ENCODE peak calls at places on chromosome 1, in nine cellular contexts. One of them, this sample, is unnamed.

GRCh38 chr1:170407138-170407537 is 124.8 kb upstream of the GORAB start:
- DNase-seq in mucosa of gallbladder: no peak
- DNase-seq in AG09309: no peak
- DNase-seq in dorsolateral prefrontal cortex: no peak
- DNase-seq in NCI-H1105 treated with DMSO at 0.1 percent for 48 hours: no peak
- DNase-seq in smooth muscle cell of the brain vasculature: no peak
- DNase-seq in nephron progenitor cell: no peak
- DNase-seq in A172: no peak
- DNase-seq in NCI-H2171 treated with DMSO at 0.1 percent for 48 hours: no peak
- DNase-seq in this sample: peak; percentile 40

GRCh38 chr1:237655778-237656177 is 234.9 kb downstream of the ZP4 start:
- DNase-seq in mucosa of gallbladder: no peak
- DNase-seq in AG09309: no peak
- DNase-seq in dorsolateral prefrontal cortex: no peak
- DNase-seq in NCI-H1105 treated with DMSO at 0.1 percent for 48 hours: no peak
- DNase-seq in smooth muscle cell of the brain vasculature: no peak
- DNase-seq in nephron progenitor cell: no peak
- DNase-seq in A172: no peak
- DNase-seq in NCI-H2171 treated with DMSO at 0.1 percent for 48 hours: no peak
- DNase-seq in this sample: no peak

GRCh38 chr1:167627865-167628641 is 2.0 kb upstream of the RCSD1 start:
- DNase-seq in mucosa of gallbladder: no peak
- DNase-seq in AG09309: no peak
- DNase-seq in dorsolateral prefrontal cortex: no peak
- DNase-seq in NCI-H1105 treated with DMSO at 0.1 percent for 48 hours: no peak
- DNase-seq in smooth muscle cell of the brain vasculature: no peak
- DNase-seq in nephron progenitor cell: no peak
- DNase-seq in A172: peak; percentile 88
- DNase-seq in NCI-H2171 treated with DMSO at 0.1 percent for 48 hours: no peak
- DNase-seq in this sample: no peak

GRCh38 chr1:25562101-25562927 is 18.9 kb downstream of the LDLRAP1 start:
- DNase-seq in mucosa of gallbladder: peak; percentile 70
- DNase-seq in AG09309: no peak
- DNase-seq in dorsolateral prefrontal cortex: no peak
- DNase-seq in NCI-H1105 treated with DMSO at 0.1 percent for 48 hours: peak; percentile 12
- DNase-seq in smooth muscle cell of the brain vasculature: no peak
- DNase-seq in nephron progenitor cell: no peak
- DNase-seq in A172: no peak
- DNase-seq in NCI-H2171 treated with DMSO at 0.1 percent for 48 hours: no peak
- DNase-seq in this sample: no peak

GRCh38 chr1:229381234-229381633 is 38.4 kb upstream of the CCSAP start:
- DNase-seq in mucosa of gallbladder: no peak
- DNase-seq in AG09309: no peak
- DNase-seq in dorsolateral prefrontal cortex: no peak
- DNase-seq in NCI-H1105 treated with DMSO at 0.1 percent for 48 hours: no peak
- DNase-seq in smooth muscle cell of the brain vasculature: no peak
- DNase-seq in nephron progenitor cell: no peak
- DNase-seq in A172: no peak
- DNase-seq in NCI-H2171 treated with DMSO at 0.1 percent for 48 hours: peak; percentile 49
- DNase-seq in this sample: no peak

GRCh38 chr1:86650065-86650464 is 54.3 kb upstream of the SH3GLB1 start:
- DNase-seq in mucosa of gallbladder: no peak
- DNase-seq in AG09309: no peak
- DNase-seq in dorsolateral prefrontal cortex: no peak
- DNase-seq in NCI-H1105 treated with DMSO at 0.1 percent for 48 hours: no peak
- DNase-seq in smooth muscle cell of the brain vasculature: no peak
- DNase-seq in nephron progenitor cell: no peak
- DNase-seq in A172: no peak
- DNase-seq in NCI-H2171 treated with DMSO at 0.1 percent for 48 hours: no peak
- DNase-seq in this sample: no peak

GRCh38 chr1:93955765-93956164 is 46.5 kb upstream of the GCLM start:
- DNase-seq in mucosa of gallbladder: no peak
- DNase-seq in AG09309: no peak
- DNase-seq in dorsolateral prefrontal cortex: no peak
- DNase-seq in NCI-H1105 treated with DMSO at 0.1 percent for 48 hours: no peak
- DNase-seq in smooth muscle cell of the brain vasculature: no peak
- DNase-seq in nephron progenitor cell: no peak
- DNase-seq in A172: no peak
- DNase-seq in NCI-H2171 treated with DMSO at 0.1 percent for 48 hours: no peak
- DNase-seq in this sample: no peak

GRCh38 chr1:86089765-86090164 is 66.8 kb downstream of the COL24A1 start:
- DNase-seq in mucosa of gallbladder: no peak
- DNase-seq in AG09309: no peak
- DNase-seq in dorsolateral prefrontal cortex: no peak
- DNase-seq in NCI-H1105 treated with DMSO at 0.1 percent for 48 hours: no peak
- DNase-seq in smooth muscle cell of the brain vasculature: no peak
- DNase-seq in nephron progenitor cell: no peak
- DNase-seq in A172: no peak
- DNase-seq in NCI-H2171 treated with DMSO at 0.1 percent for 48 hours: no peak
- DNase-seq in this sample: no peak

GRCh38 chr1:210294991-210295773 is 33.5 kb upstream of the HHAT start:
- DNase-seq in mucosa of gallbladder: peak; percentile 14
- DNase-seq in AG09309: no peak
- DNase-seq in dorsolateral prefrontal cortex: no peak
- DNase-seq in NCI-H1105 treated with DMSO at 0.1 percent for 48 hours: no peak
- DNase-seq in smooth muscle cell of the brain vasculature: no peak
- DNase-seq in nephron progenitor cell: peak; percentile 68
- DNase-seq in A172: peak; percentile 52
- DNase-seq in NCI-H2171 treated with DMSO at 0.1 percent for 48 hours: peak; percentile 71
- DNase-seq in this sample: peak; percentile 20

GRCh38 chr1:35557118-35557610 is at the start of gene KIAA0319L:
- DNase-seq in mucosa of gallbladder: peak; percentile 86
- DNase-seq in AG09309: no peak
- DNase-seq in dorsolateral prefrontal cortex: peak; percentile 93
- DNase-seq in NCI-H1105 treated with DMSO at 0.1 percent for 48 hours: peak; percentile 83
- DNase-seq in smooth muscle cell of the brain vasculature: no peak
- DNase-seq in nephron progenitor cell: peak; percentile 84
- DNase-seq in A172: peak; percentile 71
- DNase-seq in NCI-H2171 treated with DMSO at 0.1 percent for 48 hours: no peak
- DNase-seq in this sample: peak; percentile 86

GRCh38 chr1:181104042-181104789 is 15.7 kb downstream of the IER5 start:
- DNase-seq in mucosa of gallbladder: no peak
- DNase-seq in AG09309: no peak
- DNase-seq in dorsolateral prefrontal cortex: no peak
- DNase-seq in NCI-H1105 treated with DMSO at 0.1 percent for 48 hours: no peak
- DNase-seq in smooth muscle cell of the brain vasculature: no peak
- DNase-seq in nephron progenitor cell: no peak
- DNase-seq in A172: peak; percentile 48
- DNase-seq in NCI-H2171 treated with DMSO at 0.1 percent for 48 hours: no peak
- DNase-seq in this sample: no peak

GRCh38 chr1:218982482-218982881 is 191.2 kb upstream of the LYPLAL1 start:
- DNase-seq in mucosa of gallbladder: no peak
- DNase-seq in AG09309: no peak
- DNase-seq in dorsolateral prefrontal cortex: no peak
- DNase-seq in NCI-H1105 treated with DMSO at 0.1 percent for 48 hours: no peak
- DNase-seq in smooth muscle cell of the brain vasculature: no peak
- DNase-seq in nephron progenitor cell: no peak
- DNase-seq in A172: no peak
- DNase-seq in NCI-H2171 treated with DMSO at 0.1 percent for 48 hours: no peak
- DNase-seq in this sample: no peak

GRCh38 chr1:242224426-242224825 is 225.5 kb upstream of the MAP1LC3C start:
- DNase-seq in mucosa of gallbladder: no peak
- DNase-seq in AG09309: no peak
- DNase-seq in dorsolateral prefrontal cortex: no peak
- DNase-seq in NCI-H1105 treated with DMSO at 0.1 percent for 48 hours: no peak
- DNase-seq in smooth muscle cell of the brain vasculature: no peak
- DNase-seq in nephron progenitor cell: no peak
- DNase-seq in A172: no peak
- DNase-seq in NCI-H2171 treated with DMSO at 0.1 percent for 48 hours: no peak
- DNase-seq in this sample: no peak

GRCh38 chr1:98053471-98054366 is 132.9 kb upstream of the DPYD start:
- DNase-seq in mucosa of gallbladder: peak; percentile 43
- DNase-seq in AG09309: no peak
- DNase-seq in dorsolateral prefrontal cortex: peak; percentile 80
- DNase-seq in NCI-H1105 treated with DMSO at 0.1 percent for 48 hours: peak; percentile 45
- DNase-seq in smooth muscle cell of the brain vasculature: peak; percentile 49
- DNase-seq in nephron progenitor cell: peak; percentile 84
- DNase-seq in A172: peak; percentile 51
- DNase-seq in NCI-H2171 treated with DMSO at 0.1 percent for 48 hours: peak; percentile 37
- DNase-seq in this sample: peak; percentile 33

This sample was measured in amniotic stem cell.